ENCODE peak calls at places on chromosome 5, in six cellular contexts. Y is astrocyte, S is neural progenitor cell, C is fibroblast of lung, F is neuronal stem cell, N is OCI-LY7. P is an unnamed sample.

GRCh38 chr5:138054863-138055558 is 22.1 kb upstream of the FAM13B start:
- DNase-seq in Y (peak; percentile 18), N (no peak), C (peak; percentile 14), S (peak; percentile 63), F (peak; percentile 23), P (peak; percentile 49)

GRCh38 chr5:81232449-81233079 is 558 bp upstream of the CKMT2 start:
- DNase-seq in Y (no peak), C (no peak), N (no peak), S (no peak), F (no peak), P (no peak)

GRCh38 chr5:65213921-65214525 is 267.7 kb downstream of the ADAMTS6 start:
- DNase-seq in F (no peak), C (peak; percentile 26), N (peak; percentile 17), Y (no peak), S (peak; percentile 48), P (no peak)

GRCh38 chr5:29460946-29461538 is 1732.4 kb upstream of the CDH6 start:
- DNase-seq in F (no peak), C (no peak), N (no peak), Y (no peak), S (peak; percentile 3), P (no peak)

GRCh38 chr5:123344819-123345426 is 78.3 kb downstream of the CEP120 start:
- DNase-seq in Y (peak; percentile 18), F (peak; percentile 2), S (peak; percentile 59), C (peak; percentile 36), N (peak; percentile 34), P (no peak)

GRCh38 chr5:181281077-181281983 is 20.4 kb upstream of the TRIM52 start:
- DNase-seq in C (no peak), Y (no peak), F (peak; percentile 93), N (no peak), S (peak; percentile 96), P (no peak)

GRCh38 chr5:16603701-16604100 is 13.1 kb downstream of the RETREG1 start:
- DNase-seq in Y (no peak), F (no peak), S (no peak), C (no peak), N (no peak), P (no peak)

GRCh38 chr5:89968870-89969472 is 440.6 kb downstream of the CETN3 start:
- DNase-seq in C (peak; percentile 78), N (no peak), S (no peak), Y (peak; percentile 72), F (no peak), P (no peak)

GRCh38 chr5:32232441-32233219 is 58.5 kb upstream of the GOLPH3 start:
- DNase-seq in Y (peak; percentile 39), F (peak; percentile 46), N (peak; percentile 78), S (peak; percentile 79), C (peak; percentile 56), P (peak; percentile 91)

GRCh38 chr5:131622633-131623032 is 12.4 kb downstream of the RAPGEF6 start:
- DNase-seq in S (no peak), Y (peak; percentile 71), N (no peak), F (no peak), C (peak; percentile 80), P (no peak)

GRCh38 chr5:39469173-39469572 is 44.4 kb upstream of the DAB2 start:
- DNase-seq in Y (no peak), S (no peak), F (no peak), N (no peak), C (no peak), P (no peak)

GRCh38 chr5:172834570-172835245 is 657 bp downstream of the ERGIC1 start:
- DNase-seq in C (no peak), Y (no peak), F (no peak), S (peak; percentile 62), N (peak; percentile 53), P (peak; percentile 56)

GRCh38 chr5:133496631-133497030 is 115.7 kb downstream of the FSTL4 start:
- DNase-seq in Y (no peak), C (no peak), S (no peak), N (no peak), F (no peak), P (no peak)

GRCh38 chr5:128826290-128826689 is 139.0 kb upstream of the SLC27A6 start:
- DNase-seq in C (no peak), S (no peak), N (no peak), Y (no peak), F (no peak), P (no peak)

GRCh38 chr5:52132053-52132452 is 655.7 kb upstream of the ITGA1 start:
- DNase-seq in F (no peak), Y (no peak), S (no peak), N (no peak), C (no peak), P (no peak)

GRCh38 chr5:120684749-120685415 is 220.8 kb downstream of the PRR16 start:
- DNase-seq in F (no peak), C (peak; percentile 19), S (peak; percentile 39), N (peak; percentile 2), Y (no peak), P (no peak)

GRCh38 chr5:135244620-135245021 is 154.4 kb downstream of the MACROH2A1 start:
- DNase-seq in S (no peak), C (no peak), F (no peak), N (no peak), Y (no peak), P (no peak)

GRCh38 chr5:135242021-135242480 is 157.0 kb downstream of the MACROH2A1 start:
- DNase-seq in C (peak; percentile 79), N (no peak), Y (peak; percentile 69), S (no peak), F (no peak), P (no peak)

GRCh38 chr5:135242496-135243193 is 156.4 kb downstream of the MACROH2A1 start:
- DNase-seq in N (no peak), C (peak; percentile 55), Y (peak; percentile 39), S (no peak), F (no peak), P (no peak)

GRCh38 chr5:135241536-135241935 is 157.5 kb downstream of the MACROH2A1 start:
- DNase-seq in Y (no peak), S (no peak), F (no peak), C (no peak), N (no peak), P (no peak)

DNA sequence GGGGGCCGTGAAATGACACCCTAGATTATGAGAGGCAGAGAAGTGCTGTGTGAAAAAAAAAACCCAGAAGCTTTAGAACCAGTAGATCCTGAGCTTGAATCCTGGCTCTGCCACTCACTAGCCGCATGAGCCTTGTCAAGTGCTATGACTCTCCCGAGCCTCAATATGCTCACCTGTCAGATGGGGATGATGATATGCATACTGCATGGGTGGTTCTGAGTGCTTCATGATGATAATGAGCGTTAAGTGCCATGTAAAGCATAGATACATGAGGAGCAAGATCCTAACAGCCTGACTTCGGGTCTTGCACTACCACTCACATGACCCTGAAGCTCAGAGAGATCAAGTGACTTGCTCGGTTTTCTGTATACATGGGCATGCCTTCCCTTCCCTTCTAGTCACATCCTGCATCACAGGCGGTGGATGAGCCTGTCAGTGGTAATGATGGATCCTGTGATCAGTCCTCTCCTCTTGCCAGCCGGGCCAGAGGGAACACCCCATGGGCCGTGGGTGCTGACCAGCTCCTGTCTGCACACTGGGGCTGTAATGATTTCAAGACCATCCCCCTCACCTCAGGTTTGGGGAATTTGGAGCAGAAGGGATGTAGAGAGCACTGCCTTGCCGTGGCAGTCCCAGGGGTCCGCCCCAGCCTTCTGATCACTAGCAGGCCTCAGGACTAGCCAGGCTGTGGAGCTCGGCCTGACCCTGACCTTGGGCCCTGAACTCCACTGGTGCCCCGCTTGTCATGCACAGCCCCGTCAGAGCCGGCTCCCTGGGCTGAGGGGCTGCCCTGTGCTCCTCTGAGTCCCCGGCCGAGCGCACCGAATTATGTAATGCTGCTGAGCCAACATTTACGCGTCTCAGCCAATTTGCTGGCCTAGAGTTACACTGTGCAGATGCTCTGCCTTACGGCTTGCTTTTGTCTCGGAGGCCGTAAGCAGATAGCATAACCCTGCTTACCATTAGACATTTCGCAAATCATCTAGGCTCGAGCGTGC is 155.5 kb downstream of the MACROH2A1 start:
- DNase-seq in Y (no peak), F (no peak), S (no peak), C (no peak), N (no peak), P (no peak)
- H3K4me1 ChIP-seq in Y (peaks cover 51% of the 10 kb centered on the region), F (peaks cover 18% of the 10 kb centered on the region), S (peaks cover 4% of the 10 kb centered on the region), C (peaks cover 50% of the 10 kb centered on the region), N (no peaks in the 10 kb centered on the region), P (peaks cover 3% of the 10 kb centered on the region)

GRCh38 chr5:73204733-73205132 is 31.7 kb downstream of the TMEM174 start:
- DNase-seq in N (no peak), S (no peak), C (no peak), Y (no peak), F (no peak), P (no peak)

GRCh38 chr5:73198833-73199592 is 26.0 kb downstream of the TMEM174 start:
- DNase-seq in N (no peak), S (no peak), C (no peak), F (no peak), Y (no peak), P (no peak)

GRCh38 chr5:73199671-73200070 is 26.7 kb downstream of the TMEM174 start:
- DNase-seq in N (no peak), C (no peak), F (no peak), Y (peak; percentile 8), S (no peak), P (no peak)

GRCh38 chr5:73204302-73204701 is 31.3 kb downstream of the TMEM174 start:
- DNase-seq in S (no peak), F (no peak), N (no peak), Y (peak; percentile 19), C (peak; percentile 28), P (no peak)

GRCh38 chr5:73201547-73202513 is 28.8 kb downstream of the TMEM174 start:
- DNase-seq in Y (peak; percentile 32), N (peak; percentile 71), F (peak; percentile 65), C (peak; percentile 53), S (peak; percentile 85), P (peak; percentile 85)
- H2AFZ ChIP-seq in Y (peak overlapping the region; percentile 49), N (peak overlapping the region; percentile 31), F (peak overlapping the region; percentile 60), C (no peak overlapping the region), S (peak overlapping the region; percentile 80), P (no peak overlapping the region)

GRCh38 chr5:154782326-154782725 is 27.1 kb downstream of the LARP1 start:
- DNase-seq in S (peak; percentile 52), C (no peak), Y (no peak), F (no peak), N (no peak), P (no peak)
- H3K4me1 ChIP-seq in S (peaks cover 41% of the 10 kb centered on the region), C (peaks cover 5% of the 10 kb centered on the region), Y (peaks cover 11% of the 10 kb centered on the region), F (peaks cover 26% of the 10 kb centered on the region), N (peaks cover 5% of the 10 kb centered on the region), P (peaks cover 81% of the 10 kb centered on the region)

DNA sequence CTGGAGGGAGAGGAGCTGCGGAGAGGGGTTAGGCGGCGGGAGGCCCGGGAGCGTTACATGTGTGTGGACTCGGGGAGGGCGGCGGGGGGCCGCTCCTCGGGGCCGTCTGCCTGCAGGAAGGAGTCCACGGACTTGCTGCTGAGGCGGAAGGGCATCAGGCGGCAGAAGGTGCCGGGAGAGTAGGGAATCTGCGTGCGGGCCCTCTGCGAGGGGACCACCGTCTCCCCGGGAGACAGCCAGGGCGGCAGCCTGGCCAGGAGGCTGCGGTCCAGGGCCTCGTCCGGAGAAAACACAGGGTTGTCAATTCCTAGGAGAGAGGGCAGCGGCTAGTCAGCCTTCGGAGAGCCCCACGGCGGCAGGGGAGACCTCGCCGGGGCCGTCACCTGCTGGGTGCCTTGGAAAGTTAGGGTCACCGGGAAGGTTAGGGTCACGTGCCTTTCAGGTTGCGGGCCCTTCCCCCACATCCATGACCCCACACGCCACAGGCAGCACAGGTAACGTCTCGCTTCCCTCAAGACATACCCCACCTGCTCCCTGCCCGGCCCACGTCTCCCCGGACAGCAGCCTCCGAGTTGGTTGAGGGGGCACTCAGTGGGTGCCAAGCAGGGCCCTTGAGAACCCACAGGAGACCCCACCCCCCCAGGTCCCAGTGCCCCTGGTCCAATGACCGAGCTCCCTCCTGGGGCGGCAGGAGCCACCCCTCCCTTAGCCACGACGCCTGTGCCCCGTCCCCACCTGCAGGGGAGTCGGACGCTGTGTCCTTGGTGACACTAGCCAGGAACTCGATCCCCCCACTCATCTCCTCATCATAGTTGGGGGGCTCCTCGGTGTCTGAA is 32.1 kb downstream of the EXOC3 start:
- DNase-seq in Y (no peak), F (no peak), C (peak; percentile 3), N (no peak), S (no peak), P (peak; percentile 43)
- H2AFZ ChIP-seq in Y (no peak overlapping the region), F (no peak overlapping the region), C (no peak overlapping the region), N (no peak overlapping the region), S (no peak overlapping the region), P (no peak overlapping the region)

GRCh38 chr5:55927861-55928655 is 66.7 kb downstream of the IL6ST start:
- DNase-seq in Y (no peak), F (no peak), S (no peak), N (no peak), C (no peak), P (peak; percentile 16)
- H3K4me1 ChIP-seq in Y (no peaks in the 10 kb centered on the region), F (no peaks in the 10 kb centered on the region), S (no peaks in the 10 kb centered on the region), N (no peaks in the 10 kb centered on the region), C (no peaks in the 10 kb centered on the region), P (no peaks in the 10 kb centered on the region)